ENCODE peak calls at places on chromosomes 6 and 20, in eight cellular contexts. J is HFF-Myc, U is colonic mucosa, G is cardiac muscle cell, Z is fibroblast of pulmonary artery, V is GM12865, R is adrenal gland, M is body of pancreas. N is an unnamed sample.

GRCh38 chr6:123562677-123563076 is 74.1 kb downstream of the TRDN start:
- DNase-seq in J (no peak), Z (no peak), R (no peak), G (no peak), M (no peak), U (no peak), V (no peak), N (no peak)

GRCh38 chr6:21731411-21732031 is 138.0 kb downstream of the SOX4 start:
- DNase-seq in M (peak; percentile 17), J (no peak), U (no peak), V (no peak), Z (peak; percentile 64), G (peak; percentile 68), R (no peak), N (no peak)

GRCh38 chr6:111038534-111039252 is 48.6 kb upstream of the SLC16A10 start:
- DNase-seq in G (no peak), R (no peak), V (peak; percentile 67), Z (no peak), U (no peak), J (no peak), M (no peak), N (no peak)

GRCh38 chr6:110325197-110325596 is 33.0 kb downstream of the METTL24 start:
- DNase-seq in G (peak; percentile 81), Z (peak; percentile 73), U (peak; percentile 34), J (no peak), V (no peak), R (no peak), M (peak; percentile 35), N (peak; percentile 66)

GRCh38 chr6:131519670-131520436 is 53.2 kb upstream of the ARG1 start:
- DNase-seq in U (peak; percentile 43), M (peak; percentile 20), V (peak; percentile 52), Z (peak; percentile 58), G (peak; percentile 61), R (peak; percentile 37), J (peak; percentile 22), N (peak; percentile 52)

GRCh38 chr20:25553819-25554296 is 31.5 kb downstream of the NINL start:
- DNase-seq in V (no peak), J (peak; percentile 63), Z (peak; percentile 66), G (peak; percentile 76), M (no peak), U (no peak), R (peak; percentile 49), N (peak; percentile 54)

GRCh38 chr6:14540859-14541540 is 423.4 kb downstream of the CD83 start:
- DNase-seq in U (no peak), M (no peak), R (no peak), G (no peak), V (no peak), J (no peak), Z (no peak), N (no peak)

GRCh38 chr6:31416394-31417014 is 13.1 kb downstream of the MICA start:
- DNase-seq in G (no peak), R (no peak), J (no peak), U (no peak), V (no peak), M (no peak), Z (no peak), N (no peak)

GRCh38 chr6:7973603-7974002 is 63.0 kb upstream of the TXNDC5 start:
- DNase-seq in R (no peak), V (no peak), Z (no peak), G (no peak), U (no peak), J (no peak), M (no peak), N (no peak)

GRCh38 chr6:163667372-163668060 is 253.0 kb downstream of the QKI start:
- DNase-seq in R (peak; percentile 31), Z (peak; percentile 17), M (no peak), V (peak; percentile 90), U (peak; percentile 34), J (no peak), G (peak; percentile 62), N (no peak)

GRCh38 chr20:57583289-57584257 is 22.7 kb downstream of the PCK1 start:
- DNase-seq in R (no peak), J (no peak), U (no peak), G (no peak), M (no peak), V (no peak), Z (no peak), N (no peak)

GRCh38 chr20:43658068-43658722 is 8.7 kb upstream of the MYBL2 start:
- DNase-seq in M (no peak), Z (peak; percentile 6), G (peak; percentile 8), R (peak; percentile 42), U (no peak), V (peak; percentile 29), J (no peak), N (no peak)

GRCh38 chr6:43181942-43182860 is at the start of gene CUL9:
- DNase-seq in J (no peak), R (peak; percentile 82), U (peak; percentile 87), M (peak; percentile 85), Z (peak; percentile 72), G (peak; percentile 82), V (peak; percentile 88), N (peak; percentile 36)
- TF ChIP-seq CTCF in J (no peak), R (no peak), U (no peak), M (no peak), Z (no peak), G (no peak), V (no peak), N (no peak)

DNA sequence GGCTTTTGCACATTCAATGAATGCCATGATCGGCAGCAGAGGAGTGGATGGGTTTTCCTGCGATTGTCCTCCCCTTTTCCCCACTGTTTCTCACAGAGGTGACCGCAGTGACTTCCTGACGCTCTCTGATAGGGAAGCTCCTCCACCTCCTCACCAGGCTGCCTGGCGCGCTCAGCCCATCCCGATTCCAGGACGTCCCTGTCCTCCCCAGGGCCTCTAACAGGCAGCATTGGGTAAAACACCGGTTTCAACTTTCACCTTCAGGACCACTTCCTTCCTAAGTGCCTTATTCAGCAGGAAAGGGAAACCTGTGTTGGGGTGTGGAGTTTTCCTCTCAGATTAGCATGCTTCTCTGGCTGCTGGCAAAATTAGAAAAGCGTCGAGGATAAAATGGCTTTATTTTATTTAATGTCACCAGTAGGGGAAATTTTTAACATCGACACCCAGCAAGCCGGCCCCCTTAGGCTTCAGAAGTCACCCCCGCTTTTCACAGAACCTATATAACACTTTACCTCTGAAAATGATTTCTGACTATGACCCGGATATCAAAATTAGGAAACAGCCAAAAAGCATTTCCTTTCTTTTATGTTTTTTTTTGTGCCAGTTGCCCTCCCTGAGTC is 570.4 kb upstream of the GJE1 start:
- DNase-seq in M (no peak), G (peak; percentile 43), R (peak; percentile 22), Z (no peak), V (peak; percentile 9), J (no peak), U (peak; percentile 20), N (no peak)
- H3K4me3 ChIP-seq in M (no peak overlapping the region), G (no peak overlapping the region), R (no peak overlapping the region), Z (peak overlapping the region; percentile 25), V (peak overlapping the region; percentile 39), J (no peak overlapping the region), U (peak overlapping the region; percentile 13), N (no peak overlapping the region)

GRCh38 chr6:104003803-104004516 is 855.8 kb downstream of the HACE1 start:
- DNase-seq in M (no peak), U (no peak), G (no peak), J (no peak), Z (no peak), R (no peak), V (no peak), N (no peak)
- TF ChIP-seq CTCF in M (no peak), U (no peak), G (no peak), J (no peak), Z (no peak), R (no peak), V (no peak), N (peak; percentile 33)

GRCh38 chr6:26327450-26328264 is 37.3 kb upstream of the BTN3A2 start:
- DNase-seq in G (peak; percentile 74), Z (peak; percentile 80), J (no peak), V (peak; percentile 88), M (no peak), U (peak; percentile 77), R (no peak), N (peak; percentile 56)
- H3K4me3 ChIP-seq in G (peak overlapping the region; percentile 42), Z (peak overlapping the region; percentile 44), J (peak overlapping the region; percentile 44), V (peak overlapping the region; percentile 57), M (no peak overlapping the region), U (no peak overlapping the region), R (no peak overlapping the region), N (peak overlapping the region; percentile 70)

GRCh38 chr6:18302561-18303439 is 38.5 kb upstream of the DEK start:
- DNase-seq in U (no peak), M (no peak), G (peak; percentile 29), Z (peak; percentile 19), R (no peak), V (peak; percentile 20), J (no peak), N (no peak)
- TF ChIP-seq CTCF in U (no peak), M (no peak), G (no peak), Z (peak; percentile 11), R (no peak), V (no peak), J (no peak), N (peak; percentile 26)

GRCh38 chr20:31740656-31741323 is 1.7 kb downstream of the TPX2 start:
- DNase-seq in U (no peak), J (no peak), R (no peak), Z (no peak), G (no peak), M (no peak), V (no peak), N (no peak)

GRCh38 chr20:31749223-31749622 is 10.1 kb downstream of the TPX2 start:
- DNase-seq in J (no peak), Z (no peak), U (no peak), V (no peak), G (no peak), R (no peak), M (no peak), N (no peak)

GRCh38 chr20:31747640-31748039 is 8.6 kb downstream of the TPX2 start:
- DNase-seq in U (no peak), M (no peak), R (no peak), J (no peak), G (peak; percentile 72), V (no peak), Z (peak; percentile 61), N (no peak)

GRCh38 chr20:31751126-31751525 is 12.0 kb downstream of the TPX2 start:
- DNase-seq in U (no peak), M (no peak), V (no peak), G (peak; percentile 90), Z (peak; percentile 85), R (no peak), J (no peak), N (no peak)

GRCh38 chr20:31746068-31746878 is 7.2 kb downstream of the TPX2 start:
- DNase-seq in M (no peak), U (no peak), Z (no peak), R (no peak), J (no peak), G (no peak), V (peak; percentile 14), N (no peak)
- H3K4me3 ChIP-seq in M (no peak overlapping the region), U (no peak overlapping the region), Z (no peak overlapping the region), R (no peak overlapping the region), J (no peak overlapping the region), G (no peak overlapping the region), V (no peak overlapping the region), N (no peak overlapping the region)

N was measured in LNCaP clone FGC.